ENCODE peak calls at places on chromosome 21, in five cellular contexts. One of them, this sample, is unnamed.

GRCh38 chr21:32538147-32538792 is 47.1 kb downstream of the TCP10L start:
- DNase-seq in PC-9: no peak
- DNase-seq in fibroblast of lung: no peak
- DNase-seq in epithelial cell of esophagus: no peak
- DNase-seq in HFF-Myc: no peak
- DNase-seq in this sample: no peak

GRCh38 chr21:43950936-43951335 is 61.2 kb upstream of the TRAPPC10 start:
- DNase-seq in fibroblast of lung: no peak
- DNase-seq in HFF-Myc: no peak
- DNase-seq in PC-9: no peak
- DNase-seq in epithelial cell of esophagus: no peak
- DNase-seq in this sample: no peak

GRCh38 chr21:28671549-28672195 is 321.0 kb downstream of the LTN1 start:
- DNase-seq in epithelial cell of esophagus: no peak
- DNase-seq in HFF-Myc: no peak
- DNase-seq in fibroblast of lung: no peak
- DNase-seq in PC-9: no peak
- DNase-seq in this sample: no peak

GRCh38 chr21:29258626-29259335 is 39.9 kb upstream of the BACH1 start:
- DNase-seq in fibroblast of lung: peak
- DNase-seq in PC-9: peak
- DNase-seq in epithelial cell of esophagus: peak
- DNase-seq in HFF-Myc: peak
- DNase-seq in this sample: peak

GRCh38 chr21:43269981-43270670 is 101.3 kb downstream of the CRYAA start:
- DNase-seq in PC-9: no peak
- DNase-seq in epithelial cell of esophagus: no peak
- DNase-seq in HFF-Myc: no peak
- DNase-seq in fibroblast of lung: no peak
- DNase-seq in this sample: no peak

GRCh38 chr21:33265664-33266049 is 510 bp upstream of the IL10RB start:
- DNase-seq in PC-9: no peak
- DNase-seq in fibroblast of lung: no peak
- DNase-seq in epithelial cell of esophagus: peak
- DNase-seq in HFF-Myc: no peak
- DNase-seq in this sample: peak

GRCh38 chr21:29174607-29175013 is 44.2 kb downstream of the MAP3K7CL start:
- DNase-seq in epithelial cell of esophagus: no peak
- DNase-seq in PC-9: no peak
- DNase-seq in fibroblast of lung: no peak
- DNase-seq in HFF-Myc: no peak
- DNase-seq in this sample: peak

GRCh38 chr21:28832013-28832714 is 160.5 kb downstream of the LTN1 start:
- DNase-seq in epithelial cell of esophagus: peak
- DNase-seq in HFF-Myc: no peak
- DNase-seq in PC-9: peak
- DNase-seq in fibroblast of lung: peak
- DNase-seq in this sample: peak

GRCh38 chr21:38807481-38807880 is 1.8 kb downstream of the ETS2 start:
- DNase-seq in epithelial cell of esophagus: no peak
- DNase-seq in PC-9: no peak
- DNase-seq in HFF-Myc: no peak
- DNase-seq in fibroblast of lung: no peak
- DNase-seq in this sample: no peak

GRCh38 chr21:34526236-34526617 is 14.2 kb upstream of the KCNE1 start:
- DNase-seq in PC-9: no peak
- DNase-seq in fibroblast of lung: no peak
- DNase-seq in HFF-Myc: no peak
- DNase-seq in epithelial cell of esophagus: no peak
- DNase-seq in this sample: peak
- H3K4me3 ChIP-seq in PC-9: peak
- H3K4me3 ChIP-seq in fibroblast of lung: peak
- H3K4me3 ChIP-seq in HFF-Myc: peak
- H3K4me3 ChIP-seq in epithelial cell of esophagus: peak
- H3K4me3 ChIP-seq in this sample: peak

DNA sequence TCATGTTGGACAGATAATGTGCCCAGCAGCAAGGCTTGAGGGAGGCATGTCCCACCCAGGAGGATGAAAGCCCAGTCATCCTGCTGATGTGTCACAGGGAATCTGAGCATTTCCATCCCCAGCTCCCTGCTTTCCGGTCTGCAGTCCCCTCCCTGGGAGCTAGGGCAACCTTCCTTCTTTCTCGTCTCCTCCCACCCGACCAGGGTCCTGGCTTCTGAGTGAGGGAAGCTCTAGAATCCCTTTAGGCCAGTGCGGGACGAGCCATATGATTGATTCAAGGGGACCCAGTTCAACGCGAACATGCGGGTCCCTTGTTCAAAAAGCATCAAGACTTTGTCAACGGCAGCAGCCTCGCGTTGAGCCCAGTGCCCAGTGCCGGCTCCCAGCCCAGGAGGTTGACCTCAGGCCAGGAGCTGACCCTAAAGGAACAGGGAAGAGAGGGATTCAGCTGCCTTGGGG is 96.7 kb upstream of the TMPRSS2 start:
- DNase-seq in fibroblast of lung: no peak
- DNase-seq in PC-9: no peak
- DNase-seq in HFF-Myc: no peak
- DNase-seq in epithelial cell of esophagus: no peak
- DNase-seq in this sample: no peak
- TF ChIP-seq CTCF in fibroblast of lung: no peak
- TF ChIP-seq CTCF in PC-9: no peak
- TF ChIP-seq CTCF in HFF-Myc: no peak
- TF ChIP-seq CTCF in epithelial cell of esophagus: no peak
- TF ChIP-seq CTCF in this sample: no peak

GRCh38 chr21:41722052-41723018 is 44.5 kb downstream of the RIPK4 start:
- DNase-seq in fibroblast of lung: no peak
- DNase-seq in epithelial cell of esophagus: no peak
- DNase-seq in HFF-Myc: no peak
- DNase-seq in PC-9: no peak
- DNase-seq in this sample: no peak
- H3K4me3 ChIP-seq in fibroblast of lung: no peak
- H3K4me3 ChIP-seq in epithelial cell of esophagus: no peak
- H3K4me3 ChIP-seq in HFF-Myc: no peak
- H3K4me3 ChIP-seq in PC-9: no peak
- H3K4me3 ChIP-seq in this sample: no peak

GRCh38 chr21:42229676-42230075 is 10.7 kb downstream of the ABCG1 start:
- DNase-seq in fibroblast of lung: no peak
- DNase-seq in HFF-Myc: no peak
- DNase-seq in epithelial cell of esophagus: no peak
- DNase-seq in PC-9: no peak
- DNase-seq in this sample: no peak

GRCh38 chr21:42228709-42229220 is 9.8 kb downstream of the ABCG1 start:
- DNase-seq in PC-9: no peak
- DNase-seq in epithelial cell of esophagus: no peak
- DNase-seq in fibroblast of lung: no peak
- DNase-seq in HFF-Myc: no peak
- DNase-seq in this sample: no peak

GRCh38 chr21:42232176-42232825 is 13.4 kb downstream of the ABCG1 start:
- DNase-seq in fibroblast of lung: no peak
- DNase-seq in HFF-Myc: no peak
- DNase-seq in PC-9: no peak
- DNase-seq in epithelial cell of esophagus: no peak
- DNase-seq in this sample: no peak

GRCh38 chr21:42231761-42232160 is 12.8 kb downstream of the ABCG1 start:
- DNase-seq in PC-9: no peak
- DNase-seq in fibroblast of lung: no peak
- DNase-seq in HFF-Myc: no peak
- DNase-seq in epithelial cell of esophagus: no peak
- DNase-seq in this sample: no peak

GRCh38 chr21:42230636-42231035 is 11.7 kb downstream of the ABCG1 start:
- DNase-seq in fibroblast of lung: no peak
- DNase-seq in PC-9: no peak
- DNase-seq in HFF-Myc: no peak
- DNase-seq in epithelial cell of esophagus: no peak
- DNase-seq in this sample: no peak
- TF ChIP-seq CTCF in fibroblast of lung: no peak
- TF ChIP-seq CTCF in PC-9: no peak
- TF ChIP-seq CTCF in HFF-Myc: no peak
- TF ChIP-seq CTCF in epithelial cell of esophagus: no peak
- TF ChIP-seq CTCF in this sample: no peak

DNA sequence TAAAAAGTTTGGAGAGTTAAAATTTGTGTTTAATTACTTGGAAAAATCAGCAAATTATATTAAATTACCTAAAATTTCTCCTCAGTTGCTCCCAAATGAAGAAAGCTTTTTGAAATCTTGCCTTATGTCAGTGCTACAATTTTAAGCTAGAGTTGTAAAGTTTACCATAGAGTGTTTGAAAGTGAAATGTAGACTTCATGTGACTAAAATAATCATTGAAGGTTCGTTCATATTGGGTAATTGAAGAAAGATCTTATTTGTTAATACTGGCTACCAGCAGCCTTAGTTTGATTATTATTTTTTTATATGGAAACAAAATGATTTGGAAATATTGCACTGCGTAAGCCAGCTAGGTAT is 4.4 kb downstream of the DYRK1A start:
- DNase-seq in epithelial cell of esophagus: no peak
- DNase-seq in HFF-Myc: no peak
- DNase-seq in fibroblast of lung: no peak
- DNase-seq in PC-9: no peak
- DNase-seq in this sample: no peak
- H3K4me3 ChIP-seq in epithelial cell of esophagus: peak
- H3K4me3 ChIP-seq in HFF-Myc: no peak
- H3K4me3 ChIP-seq in fibroblast of lung: no peak
- H3K4me3 ChIP-seq in PC-9: peak
- H3K4me3 ChIP-seq in this sample: no peak

GRCh38 chr21:30962013-30962412 is 76.3 kb downstream of the KRTAP19-8 start:
- DNase-seq in fibroblast of lung: no peak
- DNase-seq in HFF-Myc: no peak
- DNase-seq in PC-9: no peak
- DNase-seq in epithelial cell of esophagus: no peak
- DNase-seq in this sample: no peak
- TF ChIP-seq CTCF in fibroblast of lung: no peak
- TF ChIP-seq CTCF in HFF-Myc: no peak
- TF ChIP-seq CTCF in PC-9: peak
- TF ChIP-seq CTCF in epithelial cell of esophagus: no peak
- TF ChIP-seq CTCF in this sample: no peak

DNA sequence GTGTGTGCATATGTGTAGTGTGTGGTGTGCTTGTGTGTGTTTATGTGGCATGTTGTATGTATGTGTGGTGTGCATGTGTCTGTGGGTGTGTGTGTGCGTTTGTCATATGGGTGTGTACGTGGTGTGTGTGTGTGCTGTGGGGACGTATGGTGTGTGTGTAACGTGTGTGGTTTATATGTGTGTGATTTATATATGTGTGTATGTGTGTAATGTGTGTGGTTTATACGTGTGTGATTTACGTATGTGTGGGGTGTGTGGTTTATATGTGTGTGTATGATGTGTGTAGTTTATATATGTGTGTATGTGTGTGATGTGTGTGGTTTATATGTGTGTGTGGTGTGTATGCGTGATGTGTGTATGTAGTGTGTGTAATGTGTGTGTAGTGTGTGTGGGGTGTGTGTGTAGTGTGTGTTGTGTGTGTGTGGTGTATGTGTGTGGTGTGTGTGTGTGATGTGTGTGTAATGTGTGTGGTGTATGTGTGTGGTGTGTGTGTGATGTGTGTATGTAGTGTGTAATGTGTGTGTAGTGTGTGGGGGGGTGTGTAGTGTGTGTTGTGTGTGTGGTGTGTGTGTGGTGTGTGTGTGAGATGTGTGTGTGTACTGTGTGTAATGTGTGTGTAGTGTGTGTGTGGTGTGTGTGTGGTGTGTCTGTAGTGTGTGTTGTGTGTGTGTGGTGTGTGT is 32.3 kb upstream of the ADARB1 start:
- DNase-seq in fibroblast of lung: no peak
- DNase-seq in epithelial cell of esophagus: no peak
- DNase-seq in PC-9: no peak
- DNase-seq in HFF-Myc: no peak
- DNase-seq in this sample: no peak
- H3K4me3 ChIP-seq in fibroblast of lung: no peak
- H3K4me3 ChIP-seq in epithelial cell of esophagus: no peak
- H3K4me3 ChIP-seq in PC-9: no peak
- H3K4me3 ChIP-seq in HFF-Myc: no peak
- H3K4me3 ChIP-seq in this sample: no peak

GRCh38 chr21:19566975-19567374 is 1163.4 kb upstream of the TMPRSS15 start:
- DNase-seq in PC-9: no peak
- DNase-seq in epithelial cell of esophagus: no peak
- DNase-seq in fibroblast of lung: no peak
- DNase-seq in HFF-Myc: no peak
- DNase-seq in this sample: no peak

GRCh38 chr21:19565587-19565986 is 1162.0 kb upstream of the TMPRSS15 start:
- DNase-seq in HFF-Myc: no peak
- DNase-seq in fibroblast of lung: no peak
- DNase-seq in PC-9: no peak
- DNase-seq in epithelial cell of esophagus: no peak
- DNase-seq in this sample: no peak
- TF ChIP-seq CTCF in HFF-Myc: no peak
- TF ChIP-seq CTCF in fibroblast of lung: no peak
- TF ChIP-seq CTCF in PC-9: no peak
- TF ChIP-seq CTCF in epithelial cell of esophagus: no peak
- TF ChIP-seq CTCF in this sample: no peak

This sample was measured in cardiac fibroblast.